ENCODE peak calls at places on chromosomes 5 and 9, in five cellular contexts. One of them, this sample, is unnamed.

GRCh38 chr9:7146582-7146981 is 388.8 kb downstream of the KDM4C start:
- DNase-seq in NCI-H1436: no peak
- DNase-seq in T-helper 1 cell: no peak
- DNase-seq in activated CD4-positive, alpha-beta memory T cell treated with anti-CD3 and anti-CD28 coated beads, Interleukin-2, amount 10 ng/mL, durations not matched to agents 7 days and 5 days: no peak
- DNase-seq in NCI-H774: no peak
- DNase-seq in this sample: no peak

GRCh38 chr5:54217826-54218503 is 92.4 kb downstream of the ARL15 start:
- DNase-seq in activated CD4-positive, alpha-beta memory T cell treated with anti-CD3 and anti-CD28 coated beads, Interleukin-2, amount 10 ng/mL, durations not matched to agents 7 days and 5 days: no peak
- DNase-seq in T-helper 1 cell: no peak
- DNase-seq in NCI-H774: peak
- DNase-seq in NCI-H1436: peak
- DNase-seq in this sample: peak

GRCh38 chr9:121844090-121844489 is 192.7 kb downstream of the DAB2IP start:
- DNase-seq in activated CD4-positive, alpha-beta memory T cell treated with anti-CD3 and anti-CD28 coated beads, Interleukin-2, amount 10 ng/mL, durations not matched to agents 7 days and 5 days: no peak
- DNase-seq in NCI-H1436: no peak
- DNase-seq in NCI-H774: peak
- DNase-seq in T-helper 1 cell: no peak
- DNase-seq in this sample: no peak

GRCh38 chr5:124908603-124909451 is 162.4 kb upstream of the ZNF608 start:
- DNase-seq in NCI-H774: peak
- DNase-seq in T-helper 1 cell: no peak
- DNase-seq in activated CD4-positive, alpha-beta memory T cell treated with anti-CD3 and anti-CD28 coated beads, Interleukin-2, amount 10 ng/mL, durations not matched to agents 7 days and 5 days: no peak
- DNase-seq in NCI-H1436: peak
- DNase-seq in this sample: peak

GRCh38 chr5:141825241-141825671 is 53.0 kb downstream of the PCDH1 start:
- DNase-seq in T-helper 1 cell: no peak
- DNase-seq in activated CD4-positive, alpha-beta memory T cell treated with anti-CD3 and anti-CD28 coated beads, Interleukin-2, amount 10 ng/mL, durations not matched to agents 7 days and 5 days: no peak
- DNase-seq in NCI-H1436: no peak
- DNase-seq in NCI-H774: no peak
- DNase-seq in this sample: no peak

GRCh38 chr5:57277085-57277484 is 103.2 kb downstream of the GPBP1 start:
- DNase-seq in NCI-H1436: peak
- DNase-seq in activated CD4-positive, alpha-beta memory T cell treated with anti-CD3 and anti-CD28 coated beads, Interleukin-2, amount 10 ng/mL, durations not matched to agents 7 days and 5 days: no peak
- DNase-seq in NCI-H774: no peak
- DNase-seq in T-helper 1 cell: no peak
- DNase-seq in this sample: no peak

GRCh38 chr5:124000558-124000957 is 488.6 kb downstream of the CSNK1G3 start:
- DNase-seq in NCI-H1436: no peak
- DNase-seq in activated CD4-positive, alpha-beta memory T cell treated with anti-CD3 and anti-CD28 coated beads, Interleukin-2, amount 10 ng/mL, durations not matched to agents 7 days and 5 days: no peak
- DNase-seq in NCI-H774: no peak
- DNase-seq in T-helper 1 cell: no peak
- DNase-seq in this sample: no peak

GRCh38 chr5:24162343-24162742 is 482.4 kb downstream of the CDH10 start:
- DNase-seq in activated CD4-positive, alpha-beta memory T cell treated with anti-CD3 and anti-CD28 coated beads, Interleukin-2, amount 10 ng/mL, durations not matched to agents 7 days and 5 days: no peak
- DNase-seq in NCI-H1436: no peak
- DNase-seq in T-helper 1 cell: no peak
- DNase-seq in NCI-H774: no peak
- DNase-seq in this sample: no peak

GRCh38 chr5:168670881-168671575 is 91.9 kb upstream of the PANK3 start:
- DNase-seq in NCI-H774: no peak
- DNase-seq in T-helper 1 cell: no peak
- DNase-seq in NCI-H1436: no peak
- DNase-seq in activated CD4-positive, alpha-beta memory T cell treated with anti-CD3 and anti-CD28 coated beads, Interleukin-2, amount 10 ng/mL, durations not matched to agents 7 days and 5 days: no peak
- DNase-seq in this sample: no peak

GRCh38 chr5:133686566-133686965 is 74.2 kb upstream of the FSTL4 start:
- DNase-seq in activated CD4-positive, alpha-beta memory T cell treated with anti-CD3 and anti-CD28 coated beads, Interleukin-2, amount 10 ng/mL, durations not matched to agents 7 days and 5 days: no peak
- DNase-seq in T-helper 1 cell: no peak
- DNase-seq in NCI-H774: no peak
- DNase-seq in NCI-H1436: no peak
- DNase-seq in this sample: no peak

GRCh38 chr9:98635374-98635773 is 73.4 kb downstream of the GABBR2 start:
- DNase-seq in NCI-H774: no peak
- DNase-seq in NCI-H1436: no peak
- DNase-seq in T-helper 1 cell: no peak
- DNase-seq in activated CD4-positive, alpha-beta memory T cell treated with anti-CD3 and anti-CD28 coated beads, Interleukin-2, amount 10 ng/mL, durations not matched to agents 7 days and 5 days: no peak
- DNase-seq in this sample: peak

GRCh38 chr5:77356740-77357139 is 135.4 kb downstream of the WDR41 start:
- DNase-seq in NCI-H1436: no peak
- DNase-seq in NCI-H774: peak
- DNase-seq in activated CD4-positive, alpha-beta memory T cell treated with anti-CD3 and anti-CD28 coated beads, Interleukin-2, amount 10 ng/mL, durations not matched to agents 7 days and 5 days: peak
- DNase-seq in T-helper 1 cell: no peak
- DNase-seq in this sample: peak

GRCh38 chr9:102206432-102206831 is 468.0 kb upstream of the GRIN3A start:
- DNase-seq in NCI-H1436: no peak
- DNase-seq in activated CD4-positive, alpha-beta memory T cell treated with anti-CD3 and anti-CD28 coated beads, Interleukin-2, amount 10 ng/mL, durations not matched to agents 7 days and 5 days: no peak
- DNase-seq in T-helper 1 cell: no peak
- DNase-seq in NCI-H774: no peak
- DNase-seq in this sample: no peak

GRCh38 chr5:116378007-116378831 is 196.4 kb downstream of the SEMA6A start:
- DNase-seq in NCI-H774: no peak
- DNase-seq in NCI-H1436: peak
- DNase-seq in T-helper 1 cell: no peak
- DNase-seq in activated CD4-positive, alpha-beta memory T cell treated with anti-CD3 and anti-CD28 coated beads, Interleukin-2, amount 10 ng/mL, durations not matched to agents 7 days and 5 days: no peak
- DNase-seq in this sample: no peak